ENCODE peak calls at places on chromosomes 11 and 22, in five cellular contexts. One of them, this sample, is unnamed.

GRCh38 chr11:41714101-41714500 is 254.6 kb upstream of the LRRC4C start:
- DNase-seq in Peyer's patch: no peak
- DNase-seq in astrocyte of the cerebellum: peak; percentile 3
- DNase-seq in astrocyte of the spinal cord: peak; percentile 1
- DNase-seq in tibial artery: no peak
- DNase-seq in this sample: no peak

GRCh38 chr11:92225563-92226308 is 1.1 kb downstream of the FAT3 start:
- DNase-seq in Peyer's patch: no peak
- DNase-seq in astrocyte of the cerebellum: no peak
- DNase-seq in astrocyte of the spinal cord: peak; percentile 26
- DNase-seq in tibial artery: peak; percentile 73
- DNase-seq in this sample: no peak

GRCh38 chr11:78831571-78831970 is 256.9 kb upstream of the NARS2 start:
- DNase-seq in Peyer's patch: no peak
- DNase-seq in astrocyte of the cerebellum: no peak
- DNase-seq in astrocyte of the spinal cord: no peak
- DNase-seq in tibial artery: no peak
- DNase-seq in this sample: no peak

GRCh38 chr11:10856689-10857603 is 907 bp downstream of the ZBED5 start:
- DNase-seq in Peyer's patch: peak; percentile 78
- DNase-seq in astrocyte of the cerebellum: no peak
- DNase-seq in astrocyte of the spinal cord: peak; percentile 25
- DNase-seq in tibial artery: peak; percentile 66
- DNase-seq in this sample: peak; percentile 60

GRCh38 chr22:43438666-43439347 is 27.0 kb downstream of the MPPED1 start:
- DNase-seq in Peyer's patch: peak; percentile 33
- DNase-seq in astrocyte of the cerebellum: no peak
- DNase-seq in astrocyte of the spinal cord: no peak
- DNase-seq in tibial artery: no peak
- DNase-seq in this sample: no peak

GRCh38 chr11:76903325-76903724 is 42.6 kb downstream of the ACER3 start:
- DNase-seq in Peyer's patch: no peak
- DNase-seq in astrocyte of the cerebellum: no peak
- DNase-seq in astrocyte of the spinal cord: no peak
- DNase-seq in tibial artery: no peak
- DNase-seq in this sample: no peak

GRCh38 chr11:93290061-93290460 is 40.5 kb upstream of the DEUP1 start:
- DNase-seq in Peyer's patch: no peak
- DNase-seq in astrocyte of the cerebellum: no peak
- DNase-seq in astrocyte of the spinal cord: no peak
- DNase-seq in tibial artery: no peak
- DNase-seq in this sample: no peak

GRCh38 chr11:113994077-113994954 is 19.4 kb downstream of the HTR3A start:
- DNase-seq in Peyer's patch: peak; percentile 65
- DNase-seq in astrocyte of the cerebellum: no peak
- DNase-seq in astrocyte of the spinal cord: peak; percentile 10
- DNase-seq in tibial artery: no peak
- DNase-seq in this sample: no peak

GRCh38 chr11:91163619-91164451 is 941.0 kb upstream of the CHORDC1 start:
- DNase-seq in Peyer's patch: no peak
- DNase-seq in astrocyte of the cerebellum: peak; percentile 37
- DNase-seq in astrocyte of the spinal cord: peak; percentile 73
- DNase-seq in tibial artery: no peak
- DNase-seq in this sample: no peak

GRCh38 chr11:9596926-9597325 is 23.5 kb downstream of the WEE1 start:
- DNase-seq in Peyer's patch: no peak
- DNase-seq in astrocyte of the cerebellum: no peak
- DNase-seq in astrocyte of the spinal cord: no peak
- DNase-seq in tibial artery: no peak
- DNase-seq in this sample: no peak

GRCh38 chr11:67397986-67398660 is 3.5 kb downstream of the PPP1CA start:
- DNase-seq in Peyer's patch: peak; percentile 49
- DNase-seq in astrocyte of the cerebellum: no peak
- DNase-seq in astrocyte of the spinal cord: no peak
- DNase-seq in tibial artery: no peak
- DNase-seq in this sample: no peak

GRCh38 chr11:103326070-103326794 is 217.0 kb downstream of the DYNC2H1 start:
- DNase-seq in Peyer's patch: peak; percentile 51
- DNase-seq in astrocyte of the cerebellum: peak; percentile 64
- DNase-seq in astrocyte of the spinal cord: peak; percentile 82
- DNase-seq in tibial artery: peak; percentile 62
- DNase-seq in this sample: no peak

GRCh38 chr11:69513196-69513595 is 31.7 kb downstream of the LINC01488 start:
- DNase-seq in Peyer's patch: no peak
- DNase-seq in astrocyte of the cerebellum: no peak
- DNase-seq in astrocyte of the spinal cord: no peak
- DNase-seq in tibial artery: no peak
- DNase-seq in this sample: no peak

GRCh38 chr11:78190374-78190773 is 1.7 kb downstream of the USP35 start:
- DNase-seq in Peyer's patch: peak; percentile 41
- DNase-seq in astrocyte of the cerebellum: no peak
- DNase-seq in astrocyte of the spinal cord: no peak
- DNase-seq in tibial artery: peak; percentile 71
- DNase-seq in this sample: no peak

GRCh38 chr11:72668645-72669347 is 5.4 kb downstream of the PDE2A start:
- DNase-seq in Peyer's patch: no peak
- DNase-seq in astrocyte of the cerebellum: no peak
- DNase-seq in astrocyte of the spinal cord: no peak
- DNase-seq in tibial artery: no peak
- DNase-seq in this sample: no peak

GRCh38 chr11:133911169-133911568 is 45.6 kb downstream of the IGSF9B start:
- DNase-seq in Peyer's patch: no peak
- DNase-seq in astrocyte of the cerebellum: no peak
- DNase-seq in astrocyte of the spinal cord: no peak
- DNase-seq in tibial artery: no peak
- DNase-seq in this sample: no peak

GRCh38 chr11:43756575-43756974 is 76.0 kb downstream of the HSD17B12 start:
- DNase-seq in Peyer's patch: no peak
- DNase-seq in astrocyte of the cerebellum: no peak
- DNase-seq in astrocyte of the spinal cord: peak; percentile 23
- DNase-seq in tibial artery: no peak
- DNase-seq in this sample: no peak

GRCh38 chr22:33539902-33540751 is 380.1 kb downstream of the LARGE1 start:
- DNase-seq in Peyer's patch: peak; percentile 71
- DNase-seq in astrocyte of the cerebellum: no peak
- DNase-seq in astrocyte of the spinal cord: no peak
- DNase-seq in tibial artery: peak; percentile 83
- DNase-seq in this sample: peak; percentile 73

GRCh38 chr11:68036717-68037239 is 2.0 kb upstream of the TCIRG1 start:
- DNase-seq in Peyer's patch: peak; percentile 85
- DNase-seq in astrocyte of the cerebellum: no peak
- DNase-seq in astrocyte of the spinal cord: no peak
- DNase-seq in tibial artery: peak; percentile 83
- DNase-seq in this sample: peak; percentile 77

GRCh38 chr11:86669424-86669823 is 3.0 kb downstream of the ME3 start:
- DNase-seq in Peyer's patch: no peak
- DNase-seq in astrocyte of the cerebellum: no peak
- DNase-seq in astrocyte of the spinal cord: no peak
- DNase-seq in tibial artery: no peak
- DNase-seq in this sample: no peak

GRCh38 chr11:87252869-87253268 is 215.1 kb downstream of the TMEM135 start:
- DNase-seq in Peyer's patch: no peak
- DNase-seq in astrocyte of the cerebellum: no peak
- DNase-seq in astrocyte of the spinal cord: no peak
- DNase-seq in tibial artery: no peak
- DNase-seq in this sample: no peak

GRCh38 chr22:44702479-44703219 is 645 bp downstream of the PRR5 start:
- DNase-seq in Peyer's patch: no peak
- DNase-seq in astrocyte of the cerebellum: no peak
- DNase-seq in astrocyte of the spinal cord: no peak
- DNase-seq in tibial artery: no peak
- DNase-seq in this sample: no peak

GRCh38 chr22:23256138-23256932 is 76.0 kb downstream of the BCR start:
- DNase-seq in Peyer's patch: no peak
- DNase-seq in astrocyte of the cerebellum: no peak
- DNase-seq in astrocyte of the spinal cord: no peak
- DNase-seq in tibial artery: no peak
- DNase-seq in this sample: no peak

GRCh38 chr11:81869337-81870065 is 864.2 kb downstream of the FAM181B start:
- DNase-seq in Peyer's patch: peak; percentile 94
- DNase-seq in astrocyte of the cerebellum: peak; percentile 79
- DNase-seq in astrocyte of the spinal cord: peak; percentile 48
- DNase-seq in tibial artery: no peak
- DNase-seq in this sample: no peak

GRCh38 chr11:47863189-47863892 is 15.2 kb upstream of the NUP160 start:
- DNase-seq in Peyer's patch: no peak
- DNase-seq in astrocyte of the cerebellum: peak; percentile 37
- DNase-seq in astrocyte of the spinal cord: peak; percentile 78
- DNase-seq in tibial artery: no peak
- DNase-seq in this sample: no peak

GRCh38 chr11:118224512-118225180 is at the start of gene JAML:
- DNase-seq in Peyer's patch: peak; percentile 86
- DNase-seq in astrocyte of the cerebellum: no peak
- DNase-seq in astrocyte of the spinal cord: no peak
- DNase-seq in tibial artery: no peak
- DNase-seq in this sample: no peak

GRCh38 chr11:2805388-2806057 is 80.1 kb downstream of the CDKN1C start:
- DNase-seq in Peyer's patch: peak; percentile 42
- DNase-seq in astrocyte of the cerebellum: no peak
- DNase-seq in astrocyte of the spinal cord: no peak
- DNase-seq in tibial artery: no peak
- DNase-seq in this sample: no peak

GRCh38 chr11:119315139-119316016 is 1.6 kb downstream of the MCAM start:
- DNase-seq in Peyer's patch: peak; percentile 74
- DNase-seq in astrocyte of the cerebellum: no peak
- DNase-seq in astrocyte of the spinal cord: no peak
- DNase-seq in tibial artery: peak; percentile 91
- DNase-seq in this sample: no peak

GRCh38 chr11:66543263-66544107 is 2.4 kb downstream of the ZDHHC24 start:
- DNase-seq in Peyer's patch: peak; percentile 90
- DNase-seq in astrocyte of the cerebellum: no peak
- DNase-seq in astrocyte of the spinal cord: peak; percentile 46
- DNase-seq in tibial artery: no peak
- DNase-seq in this sample: no peak

GRCh38 chr22:24592144-24592845 is 578 bp downstream of the LRRC75B start:
- DNase-seq in Peyer's patch: no peak
- DNase-seq in astrocyte of the cerebellum: no peak
- DNase-seq in astrocyte of the spinal cord: no peak
- DNase-seq in tibial artery: no peak
- DNase-seq in this sample: no peak

GRCh38 chr11:131033151-131033651 is 116.9 kb upstream of the SNX19 start:
- DNase-seq in Peyer's patch: no peak
- DNase-seq in astrocyte of the cerebellum: peak; percentile 34
- DNase-seq in astrocyte of the spinal cord: peak; percentile 87
- DNase-seq in tibial artery: no peak
- DNase-seq in this sample: no peak

GRCh38 chr22:23752090-23752691 is 1.3 kb upstream of the ZNF70 start:
- DNase-seq in Peyer's patch: peak; percentile 88
- DNase-seq in astrocyte of the cerebellum: no peak
- DNase-seq in astrocyte of the spinal cord: no peak
- DNase-seq in tibial artery: no peak
- DNase-seq in this sample: no peak

GRCh38 chr11:61009392-61010275 is 38.2 kb downstream of the CD6 start:
- DNase-seq in Peyer's patch: no peak
- DNase-seq in astrocyte of the cerebellum: no peak
- DNase-seq in astrocyte of the spinal cord: no peak
- DNase-seq in tibial artery: no peak
- DNase-seq in this sample: no peak
- TF ChIP-seq CTCF in Peyer's patch: no peak
- TF ChIP-seq CTCF in astrocyte of the cerebellum: no peak
- TF ChIP-seq CTCF in astrocyte of the spinal cord: no peak
- TF ChIP-seq CTCF in tibial artery: no peak
- TF ChIP-seq CTCF in this sample: no peak

DNA sequence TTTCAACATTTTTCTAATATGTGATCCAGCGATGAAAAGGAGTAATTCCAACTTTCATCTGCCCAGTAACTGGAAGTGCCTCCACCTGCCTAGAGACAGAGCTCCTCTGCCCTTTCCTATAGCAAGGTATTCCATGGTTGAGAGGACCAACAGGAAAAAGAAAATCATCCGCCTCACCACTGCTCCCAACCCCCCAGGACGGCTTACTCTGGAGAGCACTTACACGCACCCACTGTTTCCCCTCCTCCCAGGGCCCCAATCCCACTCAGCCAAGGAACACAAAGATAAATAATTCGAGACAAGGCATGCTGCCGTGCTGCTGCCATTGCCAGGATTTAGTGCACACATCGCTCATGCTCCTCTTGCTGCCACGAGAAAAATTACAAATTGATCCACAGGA is 516.6 kb downstream of the BUD13 start:
- DNase-seq in Peyer's patch: no peak
- DNase-seq in astrocyte of the cerebellum: no peak
- DNase-seq in astrocyte of the spinal cord: no peak
- DNase-seq in tibial artery: no peak
- DNase-seq in this sample: no peak
- H3K4me3 ChIP-seq in Peyer's patch: no peak overlapping the region
- H3K4me3 ChIP-seq in astrocyte of the cerebellum: no peak overlapping the region
- H3K4me3 ChIP-seq in astrocyte of the spinal cord: no peak overlapping the region
- H3K4me3 ChIP-seq in tibial artery: no peak overlapping the region
- H3K4me3 ChIP-seq in this sample: no peak overlapping the region

DNA sequence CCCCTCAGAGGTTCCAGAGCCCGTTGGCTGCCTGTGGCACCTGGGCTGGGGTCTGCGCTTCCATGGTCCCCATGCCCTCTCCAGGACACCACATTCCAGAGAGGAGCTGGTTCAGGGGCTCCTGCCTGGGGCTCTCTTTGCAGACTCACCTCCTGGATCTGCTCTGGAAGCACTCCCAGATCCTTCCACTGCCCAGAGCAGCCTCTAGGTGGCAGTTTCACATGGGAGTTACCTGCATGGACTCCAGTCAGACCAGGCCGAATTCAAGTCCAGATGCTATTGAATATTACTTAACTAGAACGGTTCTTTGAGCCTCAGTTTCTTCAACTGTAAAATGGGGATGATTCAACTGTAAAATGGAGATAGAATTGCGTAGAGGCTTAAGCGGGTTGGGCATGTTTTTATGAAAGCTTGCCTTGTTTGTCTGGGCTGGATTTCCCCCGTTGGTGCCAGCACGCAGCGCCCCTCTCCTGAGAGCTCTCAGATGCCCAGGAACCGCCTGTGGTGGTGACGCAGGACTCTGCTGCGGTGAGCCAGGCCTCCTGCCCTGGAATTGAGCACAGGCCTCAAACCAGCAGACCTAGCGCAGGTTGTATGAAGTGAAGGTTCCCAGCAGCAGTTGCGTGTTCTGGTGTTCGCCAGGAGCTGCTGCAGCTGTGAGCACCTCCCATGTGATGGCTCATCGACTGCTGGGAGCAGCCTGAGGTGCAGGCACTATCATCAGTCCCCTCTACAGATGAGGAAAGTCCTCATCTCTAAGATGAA is 44.2 kb downstream of the LMO1 start:
- DNase-seq in Peyer's patch: peak; percentile 79
- DNase-seq in astrocyte of the cerebellum: peak; percentile 34
- DNase-seq in astrocyte of the spinal cord: peak; percentile 58
- DNase-seq in tibial artery: no peak
- DNase-seq in this sample: no peak
- TF ChIP-seq CTCF in Peyer's patch: peak; percentile 57
- TF ChIP-seq CTCF in astrocyte of the cerebellum: peak; percentile 89
- TF ChIP-seq CTCF in astrocyte of the spinal cord: peak; percentile 84
- TF ChIP-seq CTCF in tibial artery: peak; percentile 33
- TF ChIP-seq CTCF in this sample: no peak

DNA sequence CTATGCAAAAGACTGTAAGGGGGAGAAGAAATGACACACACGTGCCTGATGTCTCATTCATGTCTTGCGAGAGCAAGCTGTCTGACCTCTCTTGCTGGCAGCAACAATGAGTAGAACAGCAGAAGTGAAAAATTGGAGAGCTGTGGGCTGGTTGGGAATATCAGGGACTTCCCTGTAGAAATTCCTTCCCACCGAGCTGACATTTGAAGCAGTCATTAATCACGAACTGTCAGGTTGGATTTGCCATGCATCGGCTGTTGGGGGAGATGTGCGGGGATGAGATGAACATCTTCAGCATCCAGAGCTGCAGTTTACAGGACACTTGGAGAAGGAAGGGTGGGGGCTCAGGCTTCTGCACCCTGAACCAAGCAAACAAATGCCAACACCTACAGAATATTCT is 139.4 kb downstream of the MYO18B start:
- DNase-seq in Peyer's patch: no peak
- DNase-seq in astrocyte of the cerebellum: no peak
- DNase-seq in astrocyte of the spinal cord: no peak
- DNase-seq in tibial artery: no peak
- DNase-seq in this sample: no peak
- H3K4me3 ChIP-seq in Peyer's patch: no peak overlapping the region
- H3K4me3 ChIP-seq in astrocyte of the cerebellum: no peak overlapping the region
- H3K4me3 ChIP-seq in astrocyte of the spinal cord: no peak overlapping the region
- H3K4me3 ChIP-seq in tibial artery: no peak overlapping the region
- H3K4me3 ChIP-seq in this sample: no peak overlapping the region